ENCODE peak calls at places on chromosomes 4 and X, in ten cellular contexts. J is PC-9; B is PC-3; C is neuronal stem cell; S is CD4-positive, alpha-beta T cell; E is SK-N-SH; O is colonic mucosa; N is uterus; K is neural progenitor cell; G is cardiac muscle cell. D is an unnamed sample. For H3K27me3 and H3K9me3, the result is how much of the 10 kb centered on the place peaks cover.

GRCh38 chrX:84724576-84724975 is 222.3 kb upstream of the HDX start:
- DNase-seq in N (no peak), K (peak), O (no peak), S (no peak), C (no peak), J (no peak), E (no peak), G (no peak), B (no peak), D (no peak)

GRCh38 chr4:94819371-94819770 is 61.6 kb downstream of the BMPR1B start:
- DNase-seq in N (no peak), S (no peak), J (no peak), G (peak), K (no peak), C (no peak), B (no peak), E (no peak), O (no peak), D (no peak)

GRCh38 chrX:18076434-18076833 is 144.3 kb downstream of the BEND2 start:
- DNase-seq in S (no peak), N (no peak), K (no peak), E (no peak), O (no peak), G (no peak), C (no peak), J (no peak), B (no peak), D (no peak)

GRCh38 chrX:119374736-119375135 is 24.4 kb upstream of the SLC25A43 start:
- DNase-seq in B (peak), J (no peak), G (no peak), O (no peak), S (no peak), C (no peak), K (no peak), N (no peak), E (no peak), D (no peak)

GRCh38 chr4:52951016-52951415 is 88.9 kb downstream of the RASL11B start:
- DNase-seq in C (no peak), S (no peak), E (no peak), K (no peak), B (no peak), J (no peak), N (no peak), G (no peak), O (no peak), D (no peak)

GRCh38 chr4:176189891-176190795 is 5.2 kb downstream of the SPATA4 start:
- DNase-seq in N (no peak), C (no peak), J (no peak), G (peak), K (no peak), E (no peak), O (no peak), S (no peak), B (peak), D (no peak)

GRCh38 chrX:46788902-46789301 is 30.0 kb upstream of the SLC9A7 start:
- DNase-seq in B (no peak), K (peak), O (no peak), S (no peak), J (no peak), G (no peak), C (no peak), N (no peak), E (no peak), D (no peak)

GRCh38 chr4:56654238-56654632 is 26.9 kb downstream of the HOPX start:
- DNase-seq in J (no peak), E (no peak), B (peak), N (peak), S (no peak), C (no peak), K (no peak), O (peak), G (no peak), D (no peak)

GRCh38 chrX:110180176-110180927 is 137.5 kb downstream of the AMMECR1 start:
- DNase-seq in J (peak), G (no peak), K (no peak), C (no peak), O (no peak), N (peak), E (no peak), S (no peak), B (peak), D (peak)

GRCh38 chrX:153634236-153634635 is 12.8 kb upstream of the DUSP9 start:
- DNase-seq in J (no peak), E (peak), K (no peak), O (no peak), N (peak), G (no peak), S (no peak), B (no peak), C (no peak), D (no peak)
- H3K27me3 ChIP-seq in J (half or more), E (under half), K (under half), O (under half), N (under half), G (under half), S (under half), B (under half), C (half or more), D (under half)

DNA sequence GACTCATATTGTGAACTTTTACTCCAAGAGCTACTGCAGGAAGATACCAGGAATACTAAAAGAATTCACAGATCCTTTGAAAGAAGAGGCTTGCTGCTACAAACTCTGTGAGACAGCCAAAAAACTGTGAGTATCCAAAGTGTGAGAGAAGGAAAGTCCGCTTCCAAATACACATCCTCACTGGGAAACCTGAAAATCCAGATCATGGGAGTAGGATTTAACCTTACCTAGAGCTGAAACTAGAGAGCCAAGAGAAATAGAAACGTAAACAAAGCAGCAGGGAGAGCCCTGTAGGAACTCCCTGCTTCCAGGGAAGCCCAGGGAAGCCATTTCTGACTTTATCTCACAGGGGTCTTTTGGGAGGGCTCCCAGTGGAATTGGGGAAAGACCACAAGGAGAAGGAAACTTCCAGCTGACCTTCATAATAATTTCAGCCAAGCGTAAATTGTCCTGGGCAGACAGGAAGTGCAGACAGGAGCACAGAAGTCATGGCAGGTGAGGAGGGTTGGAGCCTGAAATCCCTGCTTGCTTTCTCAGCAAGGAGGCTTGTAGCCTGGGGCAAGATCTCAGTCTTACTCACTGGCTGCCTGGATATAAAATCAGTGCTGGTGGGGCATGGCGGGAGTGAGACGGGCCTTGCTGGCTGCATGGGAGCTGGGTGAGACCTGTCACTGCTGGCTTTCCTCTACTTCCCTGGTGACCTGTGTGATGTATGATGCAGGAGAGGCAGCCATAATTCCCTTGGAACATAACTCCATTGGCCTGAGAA is 26.2 kb upstream of the NFKB1 start:
- DNase-seq in J (no peak), E (no peak), O (no peak), C (no peak), G (no peak), S (no peak), B (peak), K (no peak), N (no peak), D (no peak)
- H3K9me3 ChIP-seq in J (under half), E (under half), O (under half), C (under half), G (under half), S (under half), B (under half), K (under half), N (under half), D (under half)

GRCh38 chrX:132676102-132676501 is 187.3 kb upstream of the MBNL3 start:
- DNase-seq in N (no peak), E (no peak), J (no peak), C (no peak), B (peak), K (no peak), O (no peak), S (no peak), G (no peak), D (no peak)
- H3K27me3 ChIP-seq in N (under half), E (under half), J (under half), C (under half), B (under half), K (under half), O (under half), S (under half), G (under half), D (under half)

DNA sequence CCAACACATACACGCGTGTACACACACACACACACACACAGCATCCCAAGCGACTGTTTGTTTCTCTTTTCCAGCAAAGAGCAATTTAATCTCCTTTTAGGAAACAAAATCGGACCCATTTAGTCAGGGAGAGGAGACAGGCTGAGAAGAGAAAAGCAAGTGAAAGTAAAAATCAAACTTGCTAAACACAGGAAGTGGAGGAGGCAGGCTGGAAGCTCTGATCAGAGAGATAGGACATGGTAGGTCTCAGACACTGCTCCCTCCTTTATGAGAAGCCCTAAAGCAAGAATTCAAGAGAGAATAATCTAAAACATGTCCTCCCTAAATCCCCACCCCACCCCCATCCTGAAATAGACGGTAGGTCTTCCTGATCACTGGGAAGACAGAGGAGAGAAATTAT is 62.3 kb downstream of the GPC3 start:
- DNase-seq in E (no peak), C (no peak), S (peak), K (no peak), O (no peak), G (no peak), B (no peak), J (no peak), N (no peak), D (no peak)
- H3K9me3 ChIP-seq in E (under half), C (under half), S (under half), K (under half), O (under half), G (under half), B (under half), J (under half), N (under half), D (under half)

D was measured in BE2C.